ENCODE peak calls at places on chromosomes 4 and X, in seven cellular contexts. One of them, this sample, is unnamed.

GRCh38 chrX:11672213-11672612 is 6.5 kb upstream of the ARHGAP6 start:
- DNase-seq in brain microvascular endothelial cell: no peak
- DNase-seq in stimulated activated naive B cell treated with anti-CD40 and anti-IgM and Interleukin-4, amounts not matched to agents 10 μg/mL and 1 μg/mL and 100 μg/mL, for 72 hours: no peak
- DNase-seq in A673: no peak
- DNase-seq in left colon: no peak
- DNase-seq in gastrocnemius medialis: no peak
- DNase-seq in ACHN: no peak
- DNase-seq in this sample: no peak

GRCh38 chrX:20300822-20301221 is 34.1 kb upstream of the RPS6KA3 start:
- DNase-seq in A673: no peak
- DNase-seq in gastrocnemius medialis: no peak
- DNase-seq in ACHN: no peak
- DNase-seq in stimulated activated naive B cell treated with anti-CD40 and anti-IgM and Interleukin-4, amounts not matched to agents 10 μg/mL and 1 μg/mL and 100 μg/mL, for 72 hours: no peak
- DNase-seq in brain microvascular endothelial cell: no peak
- DNase-seq in left colon: no peak
- DNase-seq in this sample: no peak

GRCh38 chr4:188854451-188854850 is 715.2 kb downstream of the TRIML1 start:
- DNase-seq in stimulated activated naive B cell treated with anti-CD40 and anti-IgM and Interleukin-4, amounts not matched to agents 10 μg/mL and 1 μg/mL and 100 μg/mL, for 72 hours: no peak
- DNase-seq in ACHN: no peak
- DNase-seq in gastrocnemius medialis: no peak
- DNase-seq in brain microvascular endothelial cell: no peak
- DNase-seq in A673: no peak
- DNase-seq in left colon: no peak
- DNase-seq in this sample: no peak

GRCh38 chr4:185779520-185779919 is 32.5 kb downstream of the SORBS2 start:
- DNase-seq in ACHN: no peak
- DNase-seq in left colon: no peak
- DNase-seq in stimulated activated naive B cell treated with anti-CD40 and anti-IgM and Interleukin-4, amounts not matched to agents 10 μg/mL and 1 μg/mL and 100 μg/mL, for 72 hours: no peak
- DNase-seq in A673: no peak
- DNase-seq in brain microvascular endothelial cell: peak
- DNase-seq in gastrocnemius medialis: no peak
- DNase-seq in this sample: no peak

GRCh38 chr4:37890501-37891220 is at the start of gene TBC1D1:
- DNase-seq in gastrocnemius medialis: peak
- DNase-seq in stimulated activated naive B cell treated with anti-CD40 and anti-IgM and Interleukin-4, amounts not matched to agents 10 μg/mL and 1 μg/mL and 100 μg/mL, for 72 hours: peak
- DNase-seq in brain microvascular endothelial cell: no peak
- DNase-seq in A673: peak
- DNase-seq in left colon: peak
- DNase-seq in ACHN: peak
- DNase-seq in this sample: peak

GRCh38 chrX:133838761-133839676 is 146.4 kb downstream of the GPC3 start:
- DNase-seq in ACHN: peak
- DNase-seq in stimulated activated naive B cell treated with anti-CD40 and anti-IgM and Interleukin-4, amounts not matched to agents 10 μg/mL and 1 μg/mL and 100 μg/mL, for 72 hours: no peak
- DNase-seq in left colon: no peak
- DNase-seq in A673: peak
- DNase-seq in gastrocnemius medialis: no peak
- DNase-seq in brain microvascular endothelial cell: no peak
- DNase-seq in this sample: no peak

GRCh38 chr4:103085555-103086196 is 9.1 kb upstream of the SLC9B2 start:
- DNase-seq in A673: no peak
- DNase-seq in ACHN: no peak
- DNase-seq in stimulated activated naive B cell treated with anti-CD40 and anti-IgM and Interleukin-4, amounts not matched to agents 10 μg/mL and 1 μg/mL and 100 μg/mL, for 72 hours: no peak
- DNase-seq in left colon: no peak
- DNase-seq in brain microvascular endothelial cell: no peak
- DNase-seq in gastrocnemius medialis: no peak
- DNase-seq in this sample: no peak

GRCh38 chrX:131729295-131729694 is 185.4 kb downstream of the OR13H1 start:
- DNase-seq in ACHN: no peak
- DNase-seq in A673: peak
- DNase-seq in stimulated activated naive B cell treated with anti-CD40 and anti-IgM and Interleukin-4, amounts not matched to agents 10 μg/mL and 1 μg/mL and 100 μg/mL, for 72 hours: peak
- DNase-seq in gastrocnemius medialis: no peak
- DNase-seq in brain microvascular endothelial cell: peak
- DNase-seq in left colon: peak
- DNase-seq in this sample: no peak

GRCh38 chr4:141133146-141134006 is at the start of gene RNF150:
- DNase-seq in A673: peak
- DNase-seq in gastrocnemius medialis: peak
- DNase-seq in ACHN: peak
- DNase-seq in brain microvascular endothelial cell: peak
- DNase-seq in left colon: peak
- DNase-seq in stimulated activated naive B cell treated with anti-CD40 and anti-IgM and Interleukin-4, amounts not matched to agents 10 μg/mL and 1 μg/mL and 100 μg/mL, for 72 hours: peak
- DNase-seq in this sample: peak

GRCh38 chr4:183158062-183158461 is 59.0 kb downstream of the WWC2 start:
- DNase-seq in ACHN: no peak
- DNase-seq in left colon: no peak
- DNase-seq in gastrocnemius medialis: no peak
- DNase-seq in A673: no peak
- DNase-seq in brain microvascular endothelial cell: peak
- DNase-seq in stimulated activated naive B cell treated with anti-CD40 and anti-IgM and Interleukin-4, amounts not matched to agents 10 μg/mL and 1 μg/mL and 100 μg/mL, for 72 hours: no peak
- DNase-seq in this sample: no peak

GRCh38 chr4:76762136-76763130 is 135.5 kb downstream of the SOWAHB start:
- DNase-seq in gastrocnemius medialis: no peak
- DNase-seq in stimulated activated naive B cell treated with anti-CD40 and anti-IgM and Interleukin-4, amounts not matched to agents 10 μg/mL and 1 μg/mL and 100 μg/mL, for 72 hours: no peak
- DNase-seq in A673: no peak
- DNase-seq in brain microvascular endothelial cell: no peak
- DNase-seq in left colon: no peak
- DNase-seq in ACHN: no peak
- DNase-seq in this sample: no peak

GRCh38 chr4:8580321-8581093 is at the start of gene GPR78:
- DNase-seq in ACHN: peak
- DNase-seq in stimulated activated naive B cell treated with anti-CD40 and anti-IgM and Interleukin-4, amounts not matched to agents 10 μg/mL and 1 μg/mL and 100 μg/mL, for 72 hours: no peak
- DNase-seq in left colon: peak
- DNase-seq in A673: peak
- DNase-seq in brain microvascular endothelial cell: peak
- DNase-seq in gastrocnemius medialis: no peak
- DNase-seq in this sample: no peak

GRCh38 chrX:33190016-33190415 is 21.3 kb downstream of the DMD start:
- DNase-seq in A673: no peak
- DNase-seq in ACHN: no peak
- DNase-seq in left colon: no peak
- DNase-seq in brain microvascular endothelial cell: peak
- DNase-seq in gastrocnemius medialis: no peak
- DNase-seq in stimulated activated naive B cell treated with anti-CD40 and anti-IgM and Interleukin-4, amounts not matched to agents 10 μg/mL and 1 μg/mL and 100 μg/mL, for 72 hours: no peak
- DNase-seq in this sample: no peak

GRCh38 chrX:16638533-16638932 is 11.4 kb upstream of the S100G start:
- DNase-seq in left colon: no peak
- DNase-seq in stimulated activated naive B cell treated with anti-CD40 and anti-IgM and Interleukin-4, amounts not matched to agents 10 μg/mL and 1 μg/mL and 100 μg/mL, for 72 hours: no peak
- DNase-seq in A673: no peak
- DNase-seq in ACHN: no peak
- DNase-seq in gastrocnemius medialis: no peak
- DNase-seq in brain microvascular endothelial cell: no peak
- DNase-seq in this sample: no peak

GRCh38 chr4:37188100-37188499 is 56.4 kb upstream of the NWD2 start:
- DNase-seq in ACHN: peak
- DNase-seq in left colon: no peak
- DNase-seq in stimulated activated naive B cell treated with anti-CD40 and anti-IgM and Interleukin-4, amounts not matched to agents 10 μg/mL and 1 μg/mL and 100 μg/mL, for 72 hours: no peak
- DNase-seq in A673: peak
- DNase-seq in brain microvascular endothelial cell: no peak
- DNase-seq in gastrocnemius medialis: no peak
- DNase-seq in this sample: no peak

GRCh38 chr4:182478475-182478874 is 235.3 kb downstream of the TENM3 start:
- DNase-seq in stimulated activated naive B cell treated with anti-CD40 and anti-IgM and Interleukin-4, amounts not matched to agents 10 μg/mL and 1 μg/mL and 100 μg/mL, for 72 hours: no peak
- DNase-seq in left colon: no peak
- DNase-seq in brain microvascular endothelial cell: peak
- DNase-seq in ACHN: peak
- DNase-seq in gastrocnemius medialis: no peak
- DNase-seq in A673: peak
- DNase-seq in this sample: no peak

GRCh38 chr4:1904042-1904441 is 32.8 kb downstream of the NSD2 start:
- DNase-seq in brain microvascular endothelial cell: no peak
- DNase-seq in left colon: no peak
- DNase-seq in A673: no peak
- DNase-seq in stimulated activated naive B cell treated with anti-CD40 and anti-IgM and Interleukin-4, amounts not matched to agents 10 μg/mL and 1 μg/mL and 100 μg/mL, for 72 hours: no peak
- DNase-seq in ACHN: no peak
- DNase-seq in gastrocnemius medialis: no peak
- DNase-seq in this sample: no peak

GRCh38 chr4:90606781-90607180 is 479.6 kb downstream of the CCSER1 start:
- DNase-seq in left colon: no peak
- DNase-seq in stimulated activated naive B cell treated with anti-CD40 and anti-IgM and Interleukin-4, amounts not matched to agents 10 μg/mL and 1 μg/mL and 100 μg/mL, for 72 hours: no peak
- DNase-seq in brain microvascular endothelial cell: no peak
- DNase-seq in ACHN: no peak
- DNase-seq in A673: no peak
- DNase-seq in gastrocnemius medialis: no peak
- DNase-seq in this sample: no peak

GRCh38 chr4:37826282-37827029 is at the start of gene PGM2:
- DNase-seq in brain microvascular endothelial cell: peak
- DNase-seq in stimulated activated naive B cell treated with anti-CD40 and anti-IgM and Interleukin-4, amounts not matched to agents 10 μg/mL and 1 μg/mL and 100 μg/mL, for 72 hours: peak
- DNase-seq in ACHN: peak
- DNase-seq in A673: peak
- DNase-seq in gastrocnemius medialis: peak
- DNase-seq in left colon: peak
- DNase-seq in this sample: peak

GRCh38 chr4:85555210-85555609 is 80.3 kb downstream of the ARHGAP24 start:
- DNase-seq in A673: no peak
- DNase-seq in stimulated activated naive B cell treated with anti-CD40 and anti-IgM and Interleukin-4, amounts not matched to agents 10 μg/mL and 1 μg/mL and 100 μg/mL, for 72 hours: peak
- DNase-seq in gastrocnemius medialis: no peak
- DNase-seq in ACHN: no peak
- DNase-seq in left colon: no peak
- DNase-seq in brain microvascular endothelial cell: no peak
- DNase-seq in this sample: no peak

GRCh38 chr4:175805863-175806262 is 6.2 kb downstream of the GPM6A start:
- DNase-seq in brain microvascular endothelial cell: no peak
- DNase-seq in ACHN: no peak
- DNase-seq in left colon: no peak
- DNase-seq in stimulated activated naive B cell treated with anti-CD40 and anti-IgM and Interleukin-4, amounts not matched to agents 10 μg/mL and 1 μg/mL and 100 μg/mL, for 72 hours: no peak
- DNase-seq in gastrocnemius medialis: no peak
- DNase-seq in A673: no peak
- DNase-seq in this sample: no peak

GRCh38 chr4:168272488-168272887 is 46.1 kb downstream of the DDX60 start:
- DNase-seq in stimulated activated naive B cell treated with anti-CD40 and anti-IgM and Interleukin-4, amounts not matched to agents 10 μg/mL and 1 μg/mL and 100 μg/mL, for 72 hours: no peak
- DNase-seq in brain microvascular endothelial cell: no peak
- DNase-seq in left colon: no peak
- DNase-seq in ACHN: no peak
- DNase-seq in gastrocnemius medialis: no peak
- DNase-seq in A673: no peak
- DNase-seq in this sample: no peak

GRCh38 chrX:37986893-37987292 is 19.5 kb upstream of the SYTL5 start:
- DNase-seq in gastrocnemius medialis: no peak
- DNase-seq in stimulated activated naive B cell treated with anti-CD40 and anti-IgM and Interleukin-4, amounts not matched to agents 10 μg/mL and 1 μg/mL and 100 μg/mL, for 72 hours: no peak
- DNase-seq in ACHN: peak
- DNase-seq in left colon: no peak
- DNase-seq in brain microvascular endothelial cell: no peak
- DNase-seq in A673: no peak
- DNase-seq in this sample: no peak

GRCh38 chr4:54794033-54794432 is 136.3 kb downstream of the KIT start:
- DNase-seq in A673: no peak
- DNase-seq in brain microvascular endothelial cell: no peak
- DNase-seq in gastrocnemius medialis: no peak
- DNase-seq in left colon: no peak
- DNase-seq in stimulated activated naive B cell treated with anti-CD40 and anti-IgM and Interleukin-4, amounts not matched to agents 10 μg/mL and 1 μg/mL and 100 μg/mL, for 72 hours: no peak
- DNase-seq in ACHN: no peak
- DNase-seq in this sample: no peak

GRCh38 chrX:45903781-45904201 is 641.4 kb downstream of the ZNF674 start:
- DNase-seq in A673: no peak
- DNase-seq in brain microvascular endothelial cell: no peak
- DNase-seq in ACHN: no peak
- DNase-seq in left colon: no peak
- DNase-seq in gastrocnemius medialis: no peak
- DNase-seq in stimulated activated naive B cell treated with anti-CD40 and anti-IgM and Interleukin-4, amounts not matched to agents 10 μg/mL and 1 μg/mL and 100 μg/mL, for 72 hours: no peak
- DNase-seq in this sample: no peak

GRCh38 chrX:73401591-73402266 is 45.1 kb upstream of the CDX4 start:
- DNase-seq in stimulated activated naive B cell treated with anti-CD40 and anti-IgM and Interleukin-4, amounts not matched to agents 10 μg/mL and 1 μg/mL and 100 μg/mL, for 72 hours: no peak
- DNase-seq in A673: no peak
- DNase-seq in brain microvascular endothelial cell: no peak
- DNase-seq in ACHN: no peak
- DNase-seq in gastrocnemius medialis: no peak
- DNase-seq in left colon: no peak
- DNase-seq in this sample: no peak

GRCh38 chr4:152065545-152065944 is 304.7 kb upstream of the GATB start:
- DNase-seq in gastrocnemius medialis: no peak
- DNase-seq in ACHN: no peak
- DNase-seq in stimulated activated naive B cell treated with anti-CD40 and anti-IgM and Interleukin-4, amounts not matched to agents 10 μg/mL and 1 μg/mL and 100 μg/mL, for 72 hours: no peak
- DNase-seq in brain microvascular endothelial cell: no peak
- DNase-seq in left colon: no peak
- DNase-seq in A673: no peak
- DNase-seq in this sample: no peak

GRCh38 chrX:153411988-153412574 is 809 bp downstream of the ZFP92 start:
- DNase-seq in stimulated activated naive B cell treated with anti-CD40 and anti-IgM and Interleukin-4, amounts not matched to agents 10 μg/mL and 1 μg/mL and 100 μg/mL, for 72 hours: no peak
- DNase-seq in brain microvascular endothelial cell: no peak
- DNase-seq in gastrocnemius medialis: no peak
- DNase-seq in ACHN: no peak
- DNase-seq in A673: no peak
- DNase-seq in left colon: no peak
- DNase-seq in this sample: no peak

GRCh38 chr4:75189976-75190375 is 257.1 kb downstream of the PARM1 start:
- DNase-seq in brain microvascular endothelial cell: no peak
- DNase-seq in A673: peak
- DNase-seq in gastrocnemius medialis: no peak
- DNase-seq in ACHN: no peak
- DNase-seq in stimulated activated naive B cell treated with anti-CD40 and anti-IgM and Interleukin-4, amounts not matched to agents 10 μg/mL and 1 μg/mL and 100 μg/mL, for 72 hours: no peak
- DNase-seq in left colon: no peak
- DNase-seq in this sample: no peak

This sample was measured in tibial nerve.